ENCODE peak calls at places on chromosome 17, in five cellular contexts. T is HS-5; D is nephron progenitor cell; Y is NAMALWA; P is stimulated activated CD8-positive, alpha-beta memory T cell treated with anti-CD3 and anti-CD28 coated beads, Interleukin-7, amount 100 ng/mL, for 1 hour. O is an unnamed sample.

GRCh38 chr17:31739300-31739699 is 119.7 kb downstream of the COPRS start:
- DNase-seq in T (peak), D (no peak), Y (no peak), P (no peak), O (no peak)

GRCh38 chr17:43932357-43932756 is 9.9 kb downstream of the PPY start:
- DNase-seq in T (no peak), D (no peak), Y (no peak), P (no peak), O (no peak)

GRCh38 chr17:8696456-8696855 is 48.2 kb downstream of the CCDC42 start:
- DNase-seq in T (no peak), D (peak), Y (no peak), P (no peak), O (no peak)

GRCh38 chr17:76585649-76586593 is at the start of gene ST6GALNAC2:
- DNase-seq in T (no peak), D (peak), Y (no peak), P (no peak), O (peak)

GRCh38 chr17:36856169-36856568 is 81.1 kb upstream of the LHX1 start:
- DNase-seq in T (no peak), D (no peak), Y (no peak), P (no peak), O (no peak)

GRCh38 chr17:20009052-20009301 is 182 bp upstream of the SPECC1 start:
- DNase-seq in T (no peak), D (no peak), Y (no peak), P (no peak), O (no peak)

GRCh38 chr17:8300629-8301242 is 5.5 kb upstream of the SLC25A35 start:
- DNase-seq in T (no peak), D (peak), Y (peak), P (peak), O (peak)

GRCh38 chr17:12089809-12090384 is 69.2 kb downstream of the MAP2K4 start:
- DNase-seq in T (peak), D (no peak), Y (no peak), P (no peak), O (no peak)

GRCh38 chr17:75267403-75268232 is 3.4 kb downstream of the MIF4GD start:
- DNase-seq in T (no peak), D (peak), Y (no peak), P (no peak), O (no peak)

GRCh38 chr17:50635720-50636144 is 1.1 kb downstream of the ABCC3 start:
- DNase-seq in T (no peak), D (no peak), Y (no peak), P (no peak), O (no peak)

GRCh38 chr17:79205688-79206205 is 131.1 kb downstream of the ENGASE start:
- DNase-seq in T (peak), D (no peak), Y (no peak), P (no peak), O (no peak)

GRCh38 chr17:78826836-78827509 is 13.6 kb downstream of the USP36 start:
- DNase-seq in T (no peak), D (no peak), Y (no peak), P (no peak), O (peak)

GRCh38 chr17:72502111-72502939 is 381.5 kb downstream of the SOX9 start:
- DNase-seq in T (no peak), D (peak), Y (no peak), P (no peak), O (no peak)

GRCh38 chr17:64635647-64636305 is 26.3 kb downstream of the SMURF2 start:
- DNase-seq in T (peak), D (no peak), Y (no peak), P (no peak), O (no peak)

O was measured in KBM-7.